ENCODE peak calls at places on chromosomes 1 and 21, in six cellular contexts. B is progenitor cell of endocrine pancreas, K is heart right ventricle, O is left ventricle myocardium inferior, S is tibial artery, D is cardiac fibroblast. X is an unnamed sample.

GRCh38 chr1:41486892-41487728 is 2.6 kb upstream of the EDN2 start:
- DNase-seq in B (no peak), K (no peak), O (no peak), S (no peak), D (peak; percentile 41), X (no peak)

GRCh38 chr1:52967666-52968065 is 40.6 kb downstream of the SCP2 start:
- DNase-seq in B (no peak), K (no peak), O (no peak), S (no peak), D (no peak), X (no peak)

GRCh38 chr21:27649323-27649722 is 682.4 kb upstream of the ADAMTS5 start:
- DNase-seq in B (no peak), K (no peak), O (no peak), S (no peak), D (peak; percentile 81), X (no peak)

GRCh38 chr21:39472786-39473185 is 21.0 kb downstream of the SH3BGR start:
- DNase-seq in B (no peak), K (no peak), O (no peak), S (no peak), D (no peak), X (no peak)

GRCh38 chr1:11918779-11919519 is 7.3 kb downstream of the KIAA2013 start:
- DNase-seq in B (no peak), K (peak; percentile 61), O (peak; percentile 72), S (peak; percentile 93), D (peak; percentile 74), X (no peak)

GRCh38 chr1:20211511-20211931 is 25.2 kb upstream of the PLA2G2C start:
- DNase-seq in B (no peak), K (no peak), O (no peak), S (no peak), D (peak; percentile 53), X (no peak)

GRCh38 chr1:30179942-30180543 is 543.3 kb downstream of the MATN1 start:
- DNase-seq in B (no peak), K (no peak), O (no peak), S (no peak), D (no peak), X (no peak)

GRCh38 chr21:45098867-45099266 is 24.5 kb downstream of the ADARB1 start:
- DNase-seq in B (no peak), K (no peak), O (no peak), S (no peak), D (peak; percentile 36), X (no peak)

GRCh38 chr1:23574265-23574754 is 15.0 kb upstream of the ID3 start:
- DNase-seq in B (no peak), K (no peak), O (no peak), S (no peak), D (no peak), X (no peak)

GRCh38 chr21:41953249-41953830 is 478 bp downstream of the C2CD2 start:
- DNase-seq in B (no peak), K (peak; percentile 36), O (peak; percentile 36), S (no peak), D (peak; percentile 25), X (peak; percentile 92)

GRCh38 chr1:14713077-14713476 is 114.6 kb downstream of the KAZN start:
- DNase-seq in B (no peak), K (no peak), O (no peak), S (no peak), D (no peak), X (no peak)

GRCh38 chr1:171188388-171189266 is 3.5 kb downstream of the FMO2 start:
- DNase-seq in B (no peak), K (no peak), O (peak; percentile 41), S (no peak), D (peak; percentile 91), X (peak; percentile 54)

GRCh38 chr1:61287014-61287413 is 204.7 kb downstream of the NFIA start:
- DNase-seq in B (no peak), K (no peak), O (no peak), S (no peak), D (no peak), X (no peak)

GRCh38 chr21:28832715-28833061 is 160.0 kb downstream of the LTN1 start:
- DNase-seq in B (no peak), K (no peak), O (no peak), S (no peak), D (no peak), X (no peak)

GRCh38 chr1:1075148-1075935 is 1.2 kb upstream of the RNF223 start:
- DNase-seq in B (no peak), K (peak; percentile 12), O (peak; percentile 9), S (no peak), D (no peak), X (peak; percentile 75)

GRCh38 chr1:107776898-107777663 is 187.9 kb downstream of the VAV3 start:
- DNase-seq in B (no peak), K (no peak), O (no peak), S (no peak), D (no peak), X (no peak)

GRCh38 chr1:30916296-30916695 is 7.7 kb upstream of the SDC3 start:
- DNase-seq in B (no peak), K (no peak), O (no peak), S (peak; percentile 59), D (no peak), X (no peak)

GRCh38 chr1:11114966-11115365 is 15.3 kb upstream of the EXOSC10 start:
- DNase-seq in B (no peak), K (no peak), O (no peak), S (no peak), D (no peak), X (no peak)

GRCh38 chr1:56469640-56470371 is 109.6 kb downstream of the PLPP3 start:
- DNase-seq in B (no peak), K (no peak), O (no peak), S (no peak), D (peak; percentile 70), X (no peak)

GRCh38 chr21:25039461-25040380 is 567.6 kb downstream of the MRPL39 start:
- DNase-seq in B (no peak), K (no peak), O (no peak), S (no peak), D (no peak), X (no peak)

GRCh38 chr1:154186852-154187501 is 4.9 kb downstream of the TPM3 start:
- DNase-seq in B (no peak), K (no peak), O (no peak), S (no peak), D (no peak), X (no peak)

GRCh38 chr1:154183045-154183968 is 8.6 kb downstream of the TPM3 start:
- DNase-seq in B (peak; percentile 93), K (peak; percentile 95), O (peak; percentile 95), S (peak; percentile 97), D (peak; percentile 97), X (peak; percentile 98)

GRCh38 chr1:154182342-154183044 is 9.4 kb downstream of the TPM3 start:
- DNase-seq in B (peak; percentile 15), K (peak; percentile 67), O (peak; percentile 65), S (peak; percentile 85), D (peak; percentile 92), X (peak; percentile 94)

GRCh38 chr1:154181944-154182341 is 10.0 kb downstream of the TPM3 start:
- DNase-seq in B (no peak), K (no peak), O (no peak), S (no peak), D (no peak), X (no peak)

DNA sequence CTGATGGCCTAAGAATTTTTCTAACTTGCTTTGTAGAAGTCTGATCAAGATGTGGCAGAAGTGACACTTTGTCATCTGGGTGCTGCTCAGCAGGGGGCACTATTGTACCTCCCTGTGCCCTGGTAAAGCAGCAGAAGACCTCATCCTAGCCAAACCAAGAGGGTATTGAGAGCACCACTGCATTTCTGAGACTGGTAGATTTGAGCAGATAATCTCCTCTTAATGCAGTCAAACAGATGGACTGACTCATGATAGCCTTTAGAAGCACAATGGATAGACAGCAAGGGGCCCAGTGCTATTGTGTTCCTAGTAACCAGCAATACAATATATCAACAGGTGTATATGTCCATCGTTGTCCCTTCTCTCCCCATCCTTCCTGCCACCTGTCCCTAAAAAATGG is 5.7 kb downstream of the TPM3 start:
- DNase-seq in B (peak; percentile 48), K (no peak), O (peak; percentile 36), S (peak; percentile 27), D (peak; percentile 72), X (peak; percentile 70)
- TF ChIP-seq CTCF in B (peak; percentile 79), K (no peak), O (peak; percentile 49), S (peak; percentile 21), D (peak; percentile 74), X (peak; percentile 43)

GRCh38 chr1:156584813-156585212 is 5.3 kb downstream of the TTC24 start:
- DNase-seq in B (peak; percentile 36), K (no peak), O (no peak), S (no peak), D (no peak), X (no peak)
- TF ChIP-seq CTCF in B (peak; percentile 69), K (no peak), O (no peak), S (no peak), D (peak; percentile 10), X (no peak)

GRCh38 chr1:174018565-174018964 is 3.6 kb downstream of the RC3H1 start:
- DNase-seq in B (no peak), K (no peak), O (no peak), S (no peak), D (no peak), X (no peak)

GRCh38 chr1:174023438-174023837 is 1.3 kb upstream of the RC3H1 start:
- DNase-seq in B (no peak), K (no peak), O (no peak), S (no peak), D (peak; percentile 57), X (peak; percentile 68)

GRCh38 chr1:174021611-174022079 is 512 bp downstream of the RC3H1 start:
- DNase-seq in B (peak; percentile 47), K (no peak), O (peak; percentile 47), S (peak; percentile 75), D (peak; percentile 58), X (no peak)

GRCh38 chr1:174022976-174023277 is 770 bp upstream of the RC3H1 start:
- DNase-seq in B (no peak), K (no peak), O (no peak), S (no peak), D (no peak), X (no peak)

DNA sequence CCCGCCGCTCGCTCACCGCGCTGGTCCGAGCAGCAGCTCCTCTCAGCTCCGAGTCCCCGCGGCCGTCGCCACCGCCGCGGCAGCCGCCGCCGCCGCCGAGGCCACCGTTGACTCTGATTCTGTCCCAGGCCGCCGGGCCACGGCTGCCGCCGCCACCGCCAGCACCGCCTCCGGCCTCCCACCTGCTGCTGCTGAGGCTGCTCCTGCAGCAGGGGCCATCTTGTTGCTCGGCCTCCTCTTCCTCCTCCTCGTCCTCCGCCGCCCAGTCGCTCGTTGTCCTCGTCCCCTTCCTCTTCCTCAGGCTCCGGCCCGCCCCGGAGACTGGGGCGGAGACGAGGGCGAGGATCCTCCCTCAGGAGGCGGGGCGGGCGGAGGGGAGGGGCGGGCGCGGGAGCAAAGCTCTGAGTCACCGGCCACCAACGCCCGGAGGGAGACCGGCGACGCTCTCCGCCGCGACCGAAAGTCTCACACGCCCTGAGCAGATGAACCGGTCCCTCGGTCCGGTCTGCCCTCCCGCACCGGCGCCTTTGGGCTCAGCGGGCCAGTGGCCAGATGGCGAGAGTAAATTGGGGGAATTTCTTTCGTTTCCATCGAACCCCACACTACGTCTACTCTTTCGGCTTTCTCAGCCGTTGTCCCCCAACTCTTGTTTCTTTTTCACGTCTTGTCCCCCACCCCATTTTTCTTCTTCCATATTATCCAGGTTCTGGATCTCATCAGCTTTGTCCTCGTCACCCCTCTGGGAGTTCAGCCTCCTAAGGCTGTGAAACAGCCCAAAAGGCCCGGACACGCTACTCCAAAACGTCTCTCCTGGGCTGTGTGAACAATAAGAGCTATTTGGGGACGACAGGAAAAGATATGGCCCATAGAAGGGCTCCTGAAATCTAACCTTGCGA is at the start of gene RC3H1:
- DNase-seq in B (peak; percentile 70), K (peak; percentile 94), O (peak; percentile 93), S (peak; percentile 94), D (peak; percentile 83), X (peak; percentile 95)
- TF ChIP-seq CTCF in B (no peak), K (no peak), O (no peak), S (no peak), D (no peak), X (no peak)

GRCh38 chr1:7561331-7561921 is 209.7 kb upstream of the VAMP3 start:
- DNase-seq in B (no peak), K (no peak), O (no peak), S (no peak), D (no peak), X (no peak)
- TF ChIP-seq CTCF in B (peak; percentile 63), K (no peak), O (peak; percentile 34), S (no peak), D (no peak), X (no peak)

X was measured in upper lobe of left lung.